ENCODE peak calls at places on chromosome 7, in ten cellular contexts. R is upper lobe of right lung, O is prostate gland, X is endodermal cell, B is fibroblast of the aortic adventitia, P is Caco-2, Q is HepG2, I is left ventricle myocardium inferior, S is AG04449, W is bronchial epithelial cell. M is an unnamed sample.

GRCh38 chr7:33854178-33854577 is 51.2 kb upstream of the BMPER start:
- DNase-seq in O (no peak), P (no peak), X (no peak), B (peak), S (no peak), I (no peak), W (peak), R (no peak), Q (no peak), M (peak)

GRCh38 chr7:149257146-149257545 is 4.8 kb upstream of the ZNF783 start:
- DNase-seq in W (peak), I (no peak), X (no peak), R (no peak), Q (no peak), B (no peak), P (no peak), S (no peak), O (no peak), M (peak)

GRCh38 chr7:115997221-115997620 is 33.3 kb downstream of the TFEC start:
- DNase-seq in X (no peak), B (peak), Q (no peak), O (no peak), P (no peak), I (no peak), S (no peak), R (no peak), W (no peak), M (no peak)

GRCh38 chr7:134196439-134196838 is 69.3 kb downstream of the LRGUK start:
- DNase-seq in P (no peak), W (no peak), X (no peak), S (no peak), B (no peak), R (no peak), I (no peak), Q (no peak), O (no peak), M (no peak)

GRCh38 chr7:20330797-20331230 is at the start of gene ITGB8:
- DNase-seq in W (no peak), O (peak), S (no peak), B (no peak), I (peak), R (no peak), X (peak), P (no peak), Q (no peak), M (no peak)

GRCh38 chr7:134585897-134586296 is 37.0 kb downstream of the AKR1B15 start:
- DNase-seq in O (no peak), Q (no peak), X (no peak), S (no peak), I (no peak), W (no peak), B (no peak), P (no peak), R (no peak), M (no peak)

GRCh38 chr7:116582806-116583444 is 58.1 kb downstream of the CAV1 start:
- DNase-seq in S (peak), Q (no peak), X (no peak), W (no peak), P (no peak), R (no peak), B (peak), I (no peak), O (no peak), M (peak)

GRCh38 chr7:21543528-21544302 is 876 bp downstream of the DNAH11 start:
- DNase-seq in O (no peak), W (peak), R (peak), S (no peak), Q (no peak), B (peak), X (no peak), P (no peak), I (no peak), M (peak)

GRCh38 chr7:83130623-83131545 is 31.8 kb downstream of the PCLO start:
- DNase-seq in B (no peak), I (no peak), S (no peak), Q (no peak), O (no peak), R (no peak), X (no peak), W (peak), P (no peak), M (no peak)

GRCh38 chr7:17041324-17041723 is 159.5 kb upstream of the AGR3 start:
- DNase-seq in I (no peak), B (peak), W (peak), O (no peak), P (no peak), S (peak), R (no peak), X (no peak), Q (peak), M (peak)

GRCh38 chr7:127892488-127893314 is 138.5 kb downstream of the LRRC4 start:
- DNase-seq in I (no peak), S (no peak), B (peak), P (no peak), O (no peak), W (no peak), R (no peak), Q (no peak), X (no peak), M (peak)

GRCh38 chr7:140724706-140725105 is 28.2 kb downstream of the NDUFB2 start:
- DNase-seq in I (no peak), Q (no peak), R (no peak), P (no peak), S (no peak), O (no peak), W (no peak), X (no peak), B (no peak), M (no peak)

DNA sequence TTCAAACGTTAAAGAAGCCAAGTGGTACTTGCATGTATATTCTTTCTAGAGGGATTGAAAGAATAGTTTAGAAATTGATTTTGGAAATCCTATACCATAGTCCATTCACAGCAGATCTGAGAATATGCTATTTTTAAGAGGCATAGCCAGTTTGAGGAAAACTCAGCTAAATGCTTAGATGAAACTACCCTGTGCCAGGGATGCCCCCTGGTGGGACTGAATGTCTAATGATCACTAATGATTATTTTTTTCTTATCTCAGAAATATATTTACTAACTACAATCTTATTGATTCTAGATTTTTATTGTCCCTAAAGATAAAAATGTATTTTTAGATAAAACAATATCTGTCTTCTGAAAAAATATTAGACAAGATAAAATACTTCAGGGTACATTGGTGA is 844.9 kb upstream of the PHF14 start:
- DNase-seq in W (peak), B (no peak), P (no peak), R (no peak), O (no peak), S (no peak), I (no peak), Q (no peak), X (peak), M (no peak)
- TF ChIP-seq CTCF in W (no peak), B (no peak), P (peak), R (peak), O (no peak), S (no peak), I (peak), Q (no peak), X (peak), M (no peak)

DNA sequence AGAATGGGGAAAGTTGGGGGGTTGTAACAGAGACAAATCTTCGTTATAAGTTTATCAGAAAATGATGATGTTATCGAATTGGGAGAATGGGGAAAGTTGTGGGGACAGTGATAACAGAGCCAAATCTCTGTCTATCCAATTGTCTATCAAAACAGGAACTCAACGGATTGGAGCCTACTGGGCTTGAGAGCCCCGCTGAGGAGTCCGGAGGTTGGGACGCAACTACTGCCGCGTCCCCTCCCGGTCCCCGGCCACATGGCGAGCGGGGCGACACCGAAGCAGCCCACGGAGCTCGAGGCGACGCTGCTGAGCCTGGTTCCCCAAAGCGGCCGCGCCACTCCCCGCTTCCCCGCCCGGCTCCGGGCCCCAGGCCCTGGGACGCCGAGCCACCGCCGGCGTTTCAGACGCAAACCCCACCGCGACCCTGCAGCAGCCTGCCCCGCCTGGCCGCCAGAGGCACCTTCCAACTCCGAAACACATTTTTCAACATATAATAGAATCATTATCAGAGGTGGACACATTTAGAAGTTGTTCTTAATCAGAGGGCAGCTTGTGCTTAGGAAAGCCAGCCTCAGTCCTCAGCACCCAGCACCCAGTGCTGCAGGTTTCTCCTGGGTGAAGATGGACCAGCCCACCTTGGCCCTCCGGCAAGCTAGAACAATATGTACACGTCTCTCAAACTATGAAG is 13.8 kb upstream of the RALA start:
- DNase-seq in Q (no peak), R (peak), I (peak), B (no peak), X (peak), P (no peak), W (no peak), O (no peak), S (no peak), M (no peak)
- H3K4me3 ChIP-seq in Q (no peak), R (peak), I (peak), B (peak), X (no peak), P (no peak), W (peak), O (no peak), S (peak), M (peak)

DNA sequence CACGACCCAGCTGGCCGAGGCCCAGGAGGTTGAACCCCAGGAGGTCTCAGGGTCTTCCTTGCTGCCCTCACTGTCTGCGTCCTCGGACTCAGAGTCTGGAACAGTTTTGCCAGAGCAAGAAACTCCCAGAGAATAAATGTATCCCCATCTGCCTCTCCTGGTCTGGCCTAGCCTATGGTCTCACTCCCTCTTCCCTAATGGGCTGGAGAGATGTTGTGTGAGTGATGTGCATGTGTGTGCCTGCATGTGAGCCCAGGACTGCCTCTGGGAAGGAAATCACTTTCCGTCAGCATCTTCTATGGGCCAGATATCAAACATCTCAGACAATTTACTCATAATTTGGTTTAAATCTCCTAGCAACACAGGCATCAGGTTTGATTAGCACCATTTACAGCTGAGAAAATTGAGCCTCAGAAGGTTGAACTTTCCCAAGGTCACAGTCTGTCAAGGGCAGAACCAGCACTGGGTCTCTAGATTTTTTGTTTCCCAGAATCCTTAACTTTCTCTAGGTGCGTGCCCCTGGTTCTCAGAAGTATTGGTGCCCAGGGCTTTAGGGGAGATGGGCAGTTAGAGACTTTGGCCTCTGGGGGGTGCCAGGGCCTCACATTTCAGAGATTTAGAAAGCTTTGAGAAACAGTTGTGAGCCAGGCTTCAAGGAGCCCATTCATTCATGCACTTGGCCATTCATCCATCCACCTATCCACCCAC is 4.9 kb downstream of the TMEM270 start:
- DNase-seq in Q (peak), W (peak), I (no peak), B (peak), P (no peak), X (peak), S (no peak), O (peak), R (no peak), M (peak)
- TF ChIP-seq CTCF in Q (peak), W (peak), I (peak), B (peak), P (peak), X (peak), S (peak), O (peak), R (peak), M (peak)

DNA sequence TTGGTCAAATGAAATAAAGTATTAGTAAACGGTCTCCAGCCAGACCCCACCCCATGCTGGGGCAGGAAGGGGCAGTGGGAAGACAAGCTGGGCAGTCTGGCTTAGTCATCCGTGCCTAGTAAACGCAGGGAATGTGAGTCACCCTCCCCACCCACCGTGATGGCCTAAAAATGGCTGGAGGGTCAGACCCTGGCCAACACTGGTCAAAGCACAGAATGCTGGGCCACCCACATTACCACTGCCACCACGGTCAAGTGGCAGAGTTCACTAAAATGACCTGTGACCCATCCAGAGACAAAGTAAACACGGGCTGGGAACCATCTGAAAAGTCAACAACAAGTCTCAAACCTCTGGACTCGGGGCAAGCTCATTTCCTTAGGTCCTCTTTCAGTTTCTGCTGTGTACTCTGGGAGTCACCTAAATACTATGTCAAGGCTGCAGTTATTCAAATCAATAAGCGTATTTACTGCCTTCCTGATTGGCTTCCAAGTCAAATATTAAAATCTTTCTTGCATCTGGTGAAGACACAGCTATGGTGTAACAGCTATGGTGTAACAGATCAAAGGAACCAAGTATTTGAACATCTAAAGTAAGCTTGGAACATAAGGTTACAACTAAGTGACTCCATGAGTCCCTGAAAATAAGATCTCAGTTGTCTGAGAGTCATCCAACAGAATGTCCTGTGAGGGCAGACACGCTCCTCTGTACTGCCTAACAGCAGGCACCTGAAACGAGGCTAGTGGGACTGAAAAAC is 3.0 kb downstream of the ZFAND2A start:
- DNase-seq in W (peak), P (peak), O (no peak), X (no peak), S (no peak), Q (peak), B (no peak), R (no peak), I (no peak), M (peak)
- H3K4me3 ChIP-seq in W (no peak), P (no peak), O (no peak), X (no peak), S (no peak), Q (peak), B (no peak), R (no peak), I (no peak), M (no peak)

DNA sequence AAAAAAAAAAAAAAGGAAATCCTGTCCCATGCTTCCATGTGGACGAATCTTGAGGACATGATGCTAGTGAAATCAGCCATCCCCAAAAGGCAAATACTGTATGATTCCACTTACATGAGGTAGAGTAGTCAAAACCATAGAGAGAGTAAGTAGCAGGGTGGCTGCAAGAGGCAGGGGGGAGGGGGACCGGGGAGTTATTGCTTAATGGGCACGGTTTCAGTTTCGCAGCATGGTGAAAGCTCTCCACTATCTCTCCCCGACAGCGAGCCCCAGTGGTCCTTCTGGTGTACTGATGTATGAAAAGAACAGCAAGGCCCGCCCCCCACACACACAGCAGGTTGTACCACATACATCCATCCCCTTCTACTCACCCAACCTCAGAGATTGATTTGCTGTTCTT is 32.8 kb downstream of the NOD1 start:
- DNase-seq in Q (peak), I (peak), R (peak), B (peak), P (peak), S (no peak), O (peak), W (peak), X (no peak), M (peak)
- TF ChIP-seq CTCF in Q (peak), I (peak), R (peak), B (peak), P (no peak), S (peak), O (no peak), W (peak), X (peak), M (peak)